ENCODE peak calls at places on chromosomes 16 and 17, in six cellular contexts. One of them, this sample, is unnamed.

GRCh38 chr17:58205936-58206335 is 13.1 kb downstream of the MKS1 start:
- DNase-seq in A172: no peak
- DNase-seq in dermis blood vessel endothelial cell: no peak
- DNase-seq in T-helper 9 cell: no peak
- DNase-seq in SW480: no peak
- DNase-seq in DMS 273 treated with DMSO at 0.1 percent for 48 hours: no peak
- DNase-seq in this sample: no peak

GRCh38 chr17:81295678-81296381 is 723 bp upstream of the SLC38A10 start:
- DNase-seq in A172: peak
- DNase-seq in dermis blood vessel endothelial cell: peak
- DNase-seq in T-helper 9 cell: peak
- DNase-seq in SW480: peak
- DNase-seq in DMS 273 treated with DMSO at 0.1 percent for 48 hours: peak
- DNase-seq in this sample: peak

GRCh38 chr16:50298591-50299507 is 32.5 kb downstream of the ADCY7 start:
- DNase-seq in A172: no peak
- DNase-seq in dermis blood vessel endothelial cell: no peak
- DNase-seq in T-helper 9 cell: no peak
- DNase-seq in SW480: no peak
- DNase-seq in DMS 273 treated with DMSO at 0.1 percent for 48 hours: no peak
- DNase-seq in this sample: no peak

GRCh38 chr17:77316191-77316641 is 175.4 kb downstream of the SEC14L1 start:
- DNase-seq in A172: peak
- DNase-seq in dermis blood vessel endothelial cell: peak
- DNase-seq in T-helper 9 cell: no peak
- DNase-seq in SW480: no peak
- DNase-seq in DMS 273 treated with DMSO at 0.1 percent for 48 hours: no peak
- DNase-seq in this sample: no peak

GRCh38 chr16:8665529-8665928 is 8.9 kb upstream of the ABAT start:
- DNase-seq in A172: no peak
- DNase-seq in dermis blood vessel endothelial cell: no peak
- DNase-seq in T-helper 9 cell: no peak
- DNase-seq in SW480: no peak
- DNase-seq in DMS 273 treated with DMSO at 0.1 percent for 48 hours: no peak
- DNase-seq in this sample: no peak

GRCh38 chr17:73338050-73338491 is 26.3 kb upstream of the CDC42EP4 start:
- DNase-seq in A172: peak
- DNase-seq in dermis blood vessel endothelial cell: no peak
- DNase-seq in T-helper 9 cell: no peak
- DNase-seq in SW480: no peak
- DNase-seq in DMS 273 treated with DMSO at 0.1 percent for 48 hours: no peak
- DNase-seq in this sample: no peak

GRCh38 chr17:67378444-67379250 is 1.6 kb downstream of the PITPNC1 start:
- DNase-seq in A172: peak
- DNase-seq in dermis blood vessel endothelial cell: peak
- DNase-seq in T-helper 9 cell: peak
- DNase-seq in SW480: peak
- DNase-seq in DMS 273 treated with DMSO at 0.1 percent for 48 hours: peak
- DNase-seq in this sample: peak

GRCh38 chr16:18829221-18829620 is 27.9 kb upstream of the ARL6IP1 start:
- DNase-seq in A172: no peak
- DNase-seq in dermis blood vessel endothelial cell: no peak
- DNase-seq in T-helper 9 cell: no peak
- DNase-seq in SW480: no peak
- DNase-seq in DMS 273 treated with DMSO at 0.1 percent for 48 hours: no peak
- DNase-seq in this sample: no peak

GRCh38 chr17:76026714-76027158 is 370 bp downstream of the EVPL start:
- DNase-seq in A172: no peak
- DNase-seq in dermis blood vessel endothelial cell: no peak
- DNase-seq in T-helper 9 cell: no peak
- DNase-seq in SW480: no peak
- DNase-seq in DMS 273 treated with DMSO at 0.1 percent for 48 hours: no peak
- DNase-seq in this sample: no peak

GRCh38 chr16:24635900-24636610 is 93.4 kb upstream of the TNRC6A start:
- DNase-seq in A172: peak
- DNase-seq in dermis blood vessel endothelial cell: peak
- DNase-seq in T-helper 9 cell: no peak
- DNase-seq in SW480: no peak
- DNase-seq in DMS 273 treated with DMSO at 0.1 percent for 48 hours: peak
- DNase-seq in this sample: no peak

GRCh38 chr16:22092143-22092933 is at the start of gene VWA3A:
- DNase-seq in A172: no peak
- DNase-seq in dermis blood vessel endothelial cell: peak
- DNase-seq in T-helper 9 cell: no peak
- DNase-seq in SW480: no peak
- DNase-seq in DMS 273 treated with DMSO at 0.1 percent for 48 hours: no peak
- DNase-seq in this sample: no peak

GRCh38 chr17:6706499-6706898 is 6.7 kb downstream of the SLC13A5 start:
- DNase-seq in A172: no peak
- DNase-seq in dermis blood vessel endothelial cell: no peak
- DNase-seq in T-helper 9 cell: no peak
- DNase-seq in SW480: no peak
- DNase-seq in DMS 273 treated with DMSO at 0.1 percent for 48 hours: no peak
- DNase-seq in this sample: no peak